ENCODE peak calls at places on chromosomes 16 and 17, in seven cellular contexts. One of them, this sample, is unnamed.

GRCh38 chr16:57084257-57084770 is 8.1 kb upstream of the CPNE2 start:
- DNase-seq in fibroblast of lung: peak
- DNase-seq in iPS-NIHi11: peak
- DNase-seq in D721Med: peak
- DNase-seq in GM13977: peak
- DNase-seq in AG10803: peak
- DNase-seq in left kidney: peak
- DNase-seq in this sample: peak

GRCh38 chr17:56112086-56112485 is 41.2 kb upstream of the ANKFN1 start:
- DNase-seq in fibroblast of lung: peak
- DNase-seq in GM13977: no peak
- DNase-seq in left kidney: no peak
- DNase-seq in D721Med: no peak
- DNase-seq in AG10803: peak
- DNase-seq in iPS-NIHi11: no peak
- DNase-seq in this sample: no peak

GRCh38 chr16:49463529-49463928 is 89.9 kb downstream of the C16orf78 start:
- DNase-seq in D721Med: no peak
- DNase-seq in AG10803: no peak
- DNase-seq in left kidney: peak
- DNase-seq in GM13977: peak
- DNase-seq in fibroblast of lung: no peak
- DNase-seq in iPS-NIHi11: no peak
- DNase-seq in this sample: no peak

GRCh38 chr17:48505788-48506187 is 25.0 kb downstream of the HOXB1 start:
- DNase-seq in fibroblast of lung: peak
- DNase-seq in iPS-NIHi11: no peak
- DNase-seq in GM13977: peak
- DNase-seq in left kidney: peak
- DNase-seq in D721Med: no peak
- DNase-seq in AG10803: peak
- DNase-seq in this sample: peak

GRCh38 chr17:65552214-65552613 is 9.2 kb downstream of the AXIN2 start:
- DNase-seq in left kidney: no peak
- DNase-seq in AG10803: peak
- DNase-seq in iPS-NIHi11: no peak
- DNase-seq in D721Med: no peak
- DNase-seq in fibroblast of lung: no peak
- DNase-seq in GM13977: no peak
- DNase-seq in this sample: no peak

GRCh38 chr16:66289051-66289680 is 77.3 kb upstream of the CDH5 start:
- DNase-seq in AG10803: no peak
- DNase-seq in iPS-NIHi11: no peak
- DNase-seq in left kidney: no peak
- DNase-seq in fibroblast of lung: no peak
- DNase-seq in GM13977: no peak
- DNase-seq in D721Med: no peak
- DNase-seq in this sample: no peak

GRCh38 chr17:62631936-62632924 is 4.8 kb downstream of the MRC2 start:
- DNase-seq in left kidney: no peak
- DNase-seq in D721Med: no peak
- DNase-seq in iPS-NIHi11: no peak
- DNase-seq in GM13977: no peak
- DNase-seq in AG10803: no peak
- DNase-seq in fibroblast of lung: no peak
- DNase-seq in this sample: no peak

GRCh38 chr17:68257924-68258323 is 10.1 kb downstream of the AMZ2 start:
- DNase-seq in D721Med: no peak
- DNase-seq in left kidney: no peak
- DNase-seq in iPS-NIHi11: no peak
- DNase-seq in fibroblast of lung: no peak
- DNase-seq in AG10803: no peak
- DNase-seq in GM13977: no peak
- DNase-seq in this sample: no peak

GRCh38 chr17:71024172-71024571 is 854.8 kb downstream of the KCNJ2 start:
- DNase-seq in iPS-NIHi11: peak
- DNase-seq in left kidney: peak
- DNase-seq in AG10803: no peak
- DNase-seq in D721Med: no peak
- DNase-seq in fibroblast of lung: peak
- DNase-seq in GM13977: no peak
- DNase-seq in this sample: no peak

GRCh38 chr17:28521296-28522085 is 15.3 kb downstream of the FOXN1 start:
- DNase-seq in left kidney: peak
- DNase-seq in iPS-NIHi11: peak
- DNase-seq in GM13977: no peak
- DNase-seq in D721Med: no peak
- DNase-seq in AG10803: no peak
- DNase-seq in fibroblast of lung: no peak
- DNase-seq in this sample: no peak

GRCh38 chr16:67528222-67528869 is at the start of gene RIPOR1:
- DNase-seq in fibroblast of lung: no peak
- DNase-seq in D721Med: peak
- DNase-seq in left kidney: peak
- DNase-seq in iPS-NIHi11: peak
- DNase-seq in AG10803: peak
- DNase-seq in GM13977: peak
- DNase-seq in this sample: peak

GRCh38 chr16:83513006-83513755 is 294.6 kb upstream of the HSBP1 start:
- DNase-seq in fibroblast of lung: peak
- DNase-seq in iPS-NIHi11: no peak
- DNase-seq in left kidney: no peak
- DNase-seq in D721Med: no peak
- DNase-seq in GM13977: no peak
- DNase-seq in AG10803: peak
- DNase-seq in this sample: no peak

GRCh38 chr17:78401891-78402290 is 23.4 kb downstream of the PGS1 start:
- DNase-seq in GM13977: no peak
- DNase-seq in fibroblast of lung: no peak
- DNase-seq in iPS-NIHi11: no peak
- DNase-seq in AG10803: no peak
- DNase-seq in left kidney: no peak
- DNase-seq in D721Med: no peak
- DNase-seq in this sample: no peak

GRCh38 chr16:85137323-85138072 is 25.2 kb upstream of the CIBAR2 start:
- DNase-seq in GM13977: no peak
- DNase-seq in left kidney: peak
- DNase-seq in AG10803: peak
- DNase-seq in D721Med: no peak
- DNase-seq in iPS-NIHi11: peak
- DNase-seq in fibroblast of lung: peak
- DNase-seq in this sample: peak

GRCh38 chr17:74190154-74190553 is 13.3 kb upstream of the RPL38 start:
- DNase-seq in D721Med: peak
- DNase-seq in iPS-NIHi11: peak
- DNase-seq in AG10803: peak
- DNase-seq in fibroblast of lung: peak
- DNase-seq in GM13977: peak
- DNase-seq in left kidney: peak
- DNase-seq in this sample: peak

GRCh38 chr16:25256821-25257503 is 683 bp downstream of the ZKSCAN2 start:
- DNase-seq in fibroblast of lung: no peak
- DNase-seq in D721Med: no peak
- DNase-seq in left kidney: peak
- DNase-seq in GM13977: peak
- DNase-seq in iPS-NIHi11: no peak
- DNase-seq in AG10803: peak
- DNase-seq in this sample: peak

GRCh38 chr16:50371936-50372595 is 3.3 kb upstream of the BRD7 start:
- DNase-seq in D721Med: no peak
- DNase-seq in iPS-NIHi11: peak
- DNase-seq in fibroblast of lung: peak
- DNase-seq in GM13977: no peak
- DNase-seq in left kidney: peak
- DNase-seq in AG10803: peak
- DNase-seq in this sample: peak

GRCh38 chr16:81080233-81080632 is 3.2 kb upstream of the C16orf46 start:
- DNase-seq in GM13977: no peak
- DNase-seq in fibroblast of lung: no peak
- DNase-seq in AG10803: no peak
- DNase-seq in left kidney: no peak
- DNase-seq in D721Med: no peak
- DNase-seq in iPS-NIHi11: no peak
- DNase-seq in this sample: no peak

GRCh38 chr16:88430185-88430523 is 22.9 kb upstream of the ZFPM1 start:
- DNase-seq in GM13977: peak
- DNase-seq in D721Med: no peak
- DNase-seq in AG10803: no peak
- DNase-seq in fibroblast of lung: no peak
- DNase-seq in left kidney: peak
- DNase-seq in iPS-NIHi11: peak
- DNase-seq in this sample: no peak

This sample was measured in K562.